ENCODE peak calls at places on chromosomes 1 and 21, in four cellular contexts. One of them, this sample, is unnamed.

GRCh38 chr1:59015708-59016107 is 231.9 kb upstream of the JUN start:
- DNase-seq in SK-N-SH: no peak
- DNase-seq in K562: no peak
- DNase-seq in GM12878: no peak
- DNase-seq in this sample: no peak

GRCh38 chr1:205533729-205534443 is 29.4 kb downstream of the CDK18 start:
- DNase-seq in SK-N-SH: no peak
- DNase-seq in K562: no peak
- DNase-seq in GM12878: no peak
- DNase-seq in this sample: no peak

GRCh38 chr21:46517361-46517760 is 58.7 kb downstream of the DIP2A start:
- DNase-seq in GM12878: no peak
- DNase-seq in SK-N-SH: no peak
- DNase-seq in K562: no peak
- DNase-seq in this sample: no peak

GRCh38 chr1:209989525-209989924 is 51.5 kb downstream of the SYT14 start:
- DNase-seq in GM12878: no peak
- DNase-seq in SK-N-SH: peak; percentile 28
- DNase-seq in K562: peak; percentile 12
- DNase-seq in this sample: no peak

GRCh38 chr1:6003568-6004411 is 11.6 kb upstream of the NPHP4 start:
- DNase-seq in K562: no peak
- DNase-seq in SK-N-SH: peak; percentile 69
- DNase-seq in GM12878: no peak
- DNase-seq in this sample: peak; percentile 8

GRCh38 chr21:36319767-36320420 is at the start of gene MORC3:
- DNase-seq in SK-N-SH: peak; percentile 98
- DNase-seq in GM12878: peak; percentile 98
- DNase-seq in K562: peak; percentile 99
- DNase-seq in this sample: peak; percentile 98

GRCh38 chr1:191343816-191344215 is 814.4 kb upstream of the RGS18 start:
- DNase-seq in GM12878: no peak
- DNase-seq in K562: no peak
- DNase-seq in SK-N-SH: no peak
- DNase-seq in this sample: no peak

GRCh38 chr1:64183380-64183984 is 19.9 kb upstream of the UBE2U start:
- DNase-seq in SK-N-SH: peak; percentile 70
- DNase-seq in K562: no peak
- DNase-seq in GM12878: no peak
- DNase-seq in this sample: peak; percentile 28

GRCh38 chr1:216183007-216183406 is 240.2 kb downstream of the USH2A start:
- DNase-seq in GM12878: no peak
- DNase-seq in SK-N-SH: no peak
- DNase-seq in K562: no peak
- DNase-seq in this sample: peak; percentile 15

GRCh38 chr1:112956503-112957132 is 622 bp upstream of the SLC16A1 start:
- DNase-seq in K562: no peak
- DNase-seq in GM12878: no peak
- DNase-seq in SK-N-SH: no peak
- DNase-seq in this sample: no peak

GRCh38 chr1:227521782-227522181 is 41.6 kb upstream of the ZNF678 start:
- DNase-seq in GM12878: no peak
- DNase-seq in K562: no peak
- DNase-seq in SK-N-SH: no peak
- DNase-seq in this sample: no peak

GRCh38 chr21:42474043-42474831 is 21.8 kb downstream of the RSPH1 start:
- DNase-seq in GM12878: no peak
- DNase-seq in SK-N-SH: peak; percentile 43
- DNase-seq in K562: no peak
- DNase-seq in this sample: peak; percentile 27

GRCh38 chr1:26413031-26413430 is 2.4 kb downstream of the LIN28A start:
- DNase-seq in GM12878: no peak
- DNase-seq in K562: no peak
- DNase-seq in SK-N-SH: no peak
- DNase-seq in this sample: no peak

GRCh38 chr1:222911866-222912265 is 97.0 kb downstream of the DISP1 start:
- DNase-seq in SK-N-SH: no peak
- DNase-seq in GM12878: no peak
- DNase-seq in K562: no peak
- DNase-seq in this sample: no peak

GRCh38 chr1:229272164-229273158 is 1.6 kb downstream of the RAB4A start:
- DNase-seq in SK-N-SH: no peak
- DNase-seq in GM12878: no peak
- DNase-seq in K562: no peak
- DNase-seq in this sample: no peak

GRCh38 chr1:165949335-165950130 is 122.1 kb downstream of the UCK2 start:
- DNase-seq in GM12878: no peak
- DNase-seq in SK-N-SH: no peak
- DNase-seq in K562: peak; percentile 43
- DNase-seq in this sample: peak; percentile 71

GRCh38 chr1:107526524-107527198 is 385.8 kb downstream of the NTNG1 start:
- DNase-seq in GM12878: no peak
- DNase-seq in SK-N-SH: no peak
- DNase-seq in K562: no peak
- DNase-seq in this sample: no peak

GRCh38 chr1:1889847-1890505 is 911 bp downstream of the GNB1 start:
- DNase-seq in SK-N-SH: peak; percentile 77
- DNase-seq in K562: peak; percentile 52
- DNase-seq in GM12878: no peak
- DNase-seq in this sample: no peak

GRCh38 chr1:238677567-238677966 is 708.8 kb upstream of the CHRM3 start:
- DNase-seq in GM12878: no peak
- DNase-seq in K562: no peak
- DNase-seq in SK-N-SH: no peak
- DNase-seq in this sample: no peak

GRCh38 chr1:16402742-16403141 is 34.5 kb downstream of the SPATA21 start:
- DNase-seq in SK-N-SH: no peak
- DNase-seq in K562: no peak
- DNase-seq in GM12878: no peak
- DNase-seq in this sample: no peak

GRCh38 chr1:156391701-156392100 is 22.7 kb downstream of the RHBG start:
- DNase-seq in SK-N-SH: no peak
- DNase-seq in K562: no peak
- DNase-seq in GM12878: no peak
- DNase-seq in this sample: no peak

GRCh38 chr1:46131727-46132528 is 501 bp downstream of the PIK3R3 start:
- DNase-seq in K562: peak; percentile 27
- DNase-seq in GM12878: no peak
- DNase-seq in SK-N-SH: peak; percentile 36
- DNase-seq in this sample: no peak

GRCh38 chr21:36813071-36813470 is 114.2 kb downstream of the SIM2 start:
- DNase-seq in K562: no peak
- DNase-seq in GM12878: no peak
- DNase-seq in SK-N-SH: no peak
- DNase-seq in this sample: no peak

GRCh38 chr1:220487297-220487820 is 40.6 kb upstream of the MARK1 start:
- DNase-seq in GM12878: no peak
- DNase-seq in K562: no peak
- DNase-seq in SK-N-SH: no peak
- DNase-seq in this sample: no peak

GRCh38 chr1:171645553-171646336 is 6.7 kb downstream of the MYOC start:
- DNase-seq in K562: no peak
- DNase-seq in GM12878: no peak
- DNase-seq in SK-N-SH: peak; percentile 27
- DNase-seq in this sample: no peak

GRCh38 chr1:201063190-201063544 is 39.7 kb upstream of the KIF21B start:
- DNase-seq in GM12878: no peak
- DNase-seq in K562: no peak
- DNase-seq in SK-N-SH: no peak
- DNase-seq in this sample: no peak

GRCh38 chr21:16908087-16908486 is 604.8 kb upstream of the CXADR start:
- DNase-seq in K562: no peak
- DNase-seq in SK-N-SH: no peak
- DNase-seq in GM12878: no peak
- DNase-seq in this sample: no peak

GRCh38 chr1:29236993-29237905 is 927 bp downstream of the PTPRU start:
- DNase-seq in SK-N-SH: peak; percentile 79
- DNase-seq in K562: peak; percentile 53
- DNase-seq in GM12878: no peak
- DNase-seq in this sample: peak; percentile 49

GRCh38 chr1:209743145-209743482 is 12.7 kb upstream of the TRAF3IP3 start:
- DNase-seq in K562: no peak
- DNase-seq in GM12878: no peak
- DNase-seq in SK-N-SH: no peak
- DNase-seq in this sample: no peak

GRCh38 chr1:17732475-17732874 is 22.7 kb upstream of the ACTL8 start:
- DNase-seq in GM12878: no peak
- DNase-seq in K562: no peak
- DNase-seq in SK-N-SH: no peak
- DNase-seq in this sample: no peak

GRCh38 chr1:8203056-8203455 is 114.9 kb upstream of the SLC45A1 start:
- DNase-seq in K562: no peak
- DNase-seq in SK-N-SH: no peak
- DNase-seq in GM12878: no peak
- DNase-seq in this sample: no peak

GRCh38 chr1:85201340-85202091 is 700 bp upstream of the SYDE2 start:
- DNase-seq in SK-N-SH: peak; percentile 60
- DNase-seq in K562: peak; percentile 77
- DNase-seq in GM12878: no peak
- DNase-seq in this sample: peak; percentile 89

GRCh38 chr1:192489748-192490147 is 85.8 kb upstream of the RGS1 start:
- DNase-seq in K562: no peak
- DNase-seq in GM12878: no peak
- DNase-seq in SK-N-SH: peak; percentile 51
- DNase-seq in this sample: no peak

GRCh38 chr1:61142726-61143500 is 60.6 kb downstream of the NFIA start:
- DNase-seq in SK-N-SH: no peak
- DNase-seq in GM12878: no peak
- DNase-seq in K562: no peak
- DNase-seq in this sample: no peak

GRCh38 chr1:44454704-44455103 is 49.6 kb downstream of the RNF220 start:
- DNase-seq in GM12878: no peak
- DNase-seq in SK-N-SH: no peak
- DNase-seq in K562: no peak
- DNase-seq in this sample: no peak

GRCh38 chr21:17798796-17799195 is 20.4 kb downstream of the C21orf91 start:
- DNase-seq in SK-N-SH: no peak
- DNase-seq in GM12878: no peak
- DNase-seq in K562: no peak
- DNase-seq in this sample: no peak

GRCh38 chr1:110421159-110421777 is 13.8 kb upstream of the LAMTOR5 start:
- DNase-seq in K562: no peak
- DNase-seq in GM12878: no peak
- DNase-seq in SK-N-SH: no peak
- DNase-seq in this sample: no peak

GRCh38 chr1:221884821-221885220 is 142.9 kb upstream of the DUSP10 start:
- DNase-seq in SK-N-SH: no peak
- DNase-seq in GM12878: no peak
- DNase-seq in K562: no peak
- DNase-seq in this sample: no peak

GRCh38 chr21:34886554-34887385 is 162.3 kb downstream of the RUNX1 start:
- DNase-seq in GM12878: no peak
- DNase-seq in K562: peak; percentile 44
- DNase-seq in SK-N-SH: peak; percentile 54
- DNase-seq in this sample: peak; percentile 46

GRCh38 chr1:230316864-230317745 is 109.0 kb downstream of the PGBD5 start:
- DNase-seq in K562: no peak
- DNase-seq in GM12878: no peak
- DNase-seq in SK-N-SH: no peak
- DNase-seq in this sample: no peak
- TF ChIP-seq USF1 in K562: no peak
- TF ChIP-seq USF1 in GM12878: no peak
- TF ChIP-seq USF1 in SK-N-SH: no peak
- TF ChIP-seq USF1 in this sample: no peak

DNA sequence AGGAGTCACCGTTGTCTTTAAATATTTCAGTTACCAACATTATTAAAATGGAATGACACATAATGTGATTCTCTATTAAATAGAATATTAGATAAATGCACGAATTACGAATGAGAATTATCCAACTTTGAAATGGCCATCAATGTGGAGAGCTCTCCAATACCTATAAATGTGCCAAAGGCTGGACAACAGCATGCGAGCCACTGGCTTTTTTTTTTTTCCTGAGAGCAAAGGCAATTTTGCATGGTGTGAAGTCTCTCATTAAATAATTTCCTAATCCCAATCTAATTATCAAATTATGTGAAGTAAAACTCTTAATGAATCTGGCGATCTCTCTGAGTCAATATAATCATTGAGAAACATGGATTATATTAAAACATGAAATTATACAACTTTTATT is 113.5 kb downstream of the KCNT2 start:
- DNase-seq in GM12878: no peak
- DNase-seq in SK-N-SH: no peak
- DNase-seq in K562: no peak
- DNase-seq in this sample: no peak
- TF ChIP-seq USF1 in GM12878: no peak
- TF ChIP-seq USF1 in SK-N-SH: no peak
- TF ChIP-seq USF1 in K562: no peak
- TF ChIP-seq USF1 in this sample: no peak

GRCh38 chr1:27889506-27889905 is 17.2 kb downstream of the THEMIS2 start:
- DNase-seq in GM12878: no peak
- DNase-seq in SK-N-SH: no peak
- DNase-seq in K562: no peak
- DNase-seq in this sample: no peak

GRCh38 chr1:27886744-27887143 is 14.4 kb downstream of the THEMIS2 start:
- DNase-seq in SK-N-SH: no peak
- DNase-seq in GM12878: no peak
- DNase-seq in K562: no peak
- DNase-seq in this sample: no peak

GRCh38 chr1:27887215-27888035 is 15.1 kb downstream of the THEMIS2 start:
- DNase-seq in K562: no peak
- DNase-seq in GM12878: peak; percentile 82
- DNase-seq in SK-N-SH: no peak
- DNase-seq in this sample: no peak

GRCh38 chr1:27886353-27886679 is 14.0 kb downstream of the THEMIS2 start:
- DNase-seq in GM12878: no peak
- DNase-seq in K562: no peak
- DNase-seq in SK-N-SH: no peak
- DNase-seq in this sample: no peak

GRCh38 chr1:27891196-27891889 is 19.0 kb downstream of the THEMIS2 start:
- DNase-seq in SK-N-SH: no peak
- DNase-seq in GM12878: peak; percentile 86
- DNase-seq in K562: no peak
- DNase-seq in this sample: no peak
- TF ChIP-seq USF1 in SK-N-SH: no peak
- TF ChIP-seq USF1 in GM12878: no peak
- TF ChIP-seq USF1 in K562: no peak
- TF ChIP-seq USF1 in this sample: no peak

GRCh38 chr21:26447932-26448331 is 125.2 kb downstream of the CYYR1 start:
- DNase-seq in GM12878: no peak
- DNase-seq in SK-N-SH: no peak
- DNase-seq in K562: no peak
- DNase-seq in this sample: no peak

GRCh38 chr21:26443867-26444266 is 129.2 kb downstream of the CYYR1 start:
- DNase-seq in GM12878: no peak
- DNase-seq in SK-N-SH: no peak
- DNase-seq in K562: no peak
- DNase-seq in this sample: no peak

GRCh38 chr21:26444646-26445045 is 128.4 kb downstream of the CYYR1 start:
- DNase-seq in SK-N-SH: no peak
- DNase-seq in K562: no peak
- DNase-seq in GM12878: no peak
- DNase-seq in this sample: no peak

GRCh38 chr21:26443291-26443690 is 129.8 kb downstream of the CYYR1 start:
- DNase-seq in GM12878: no peak
- DNase-seq in K562: no peak
- DNase-seq in SK-N-SH: no peak
- DNase-seq in this sample: no peak

GRCh38 chr21:26445440-26445839 is 127.6 kb downstream of the CYYR1 start:
- DNase-seq in K562: no peak
- DNase-seq in GM12878: no peak
- DNase-seq in SK-N-SH: no peak
- DNase-seq in this sample: no peak
- TF ChIP-seq USF1 in K562: no peak
- TF ChIP-seq USF1 in GM12878: no peak
- TF ChIP-seq USF1 in SK-N-SH: no peak
- TF ChIP-seq USF1 in this sample: no peak

This sample was measured in WTC11.